ENCODE peak calls at places on chromosomes 4 and X, in six cellular contexts. W, P, O, E, G and D are unnamed samples.

GRCh38 chr4:123096038-123096437 is 173.6 kb upstream of the NUDT6 start:
- DNase-seq in W (no peak), P (no peak), O (no peak), E (peak), G (no peak), D (no peak)

GRCh38 chr4:144985536-144985935 is 112.5 kb downstream of the ANAPC10 start:
- DNase-seq in W (no peak), O (no peak), P (no peak), G (no peak), E (no peak), D (no peak)

GRCh38 chr4:81631958-81632439 is 160.3 kb upstream of the RASGEF1B start:
- DNase-seq in G (no peak), E (peak), W (peak), O (no peak), P (no peak), D (no peak)

GRCh38 chrX:11555759-11556158 is 110.0 kb downstream of the ARHGAP6 start:
- DNase-seq in E (peak), W (no peak), O (no peak), G (no peak), P (no peak), D (no peak)

GRCh38 chrX:41512394-41512793 is 65.3 kb downstream of the NYX start:
- DNase-seq in P (no peak), O (no peak), E (no peak), W (no peak), G (no peak), D (no peak)

GRCh38 chrX:118254611-118255010 is 91.3 kb upstream of the WDR44 start:
- DNase-seq in O (no peak), G (no peak), W (peak), P (no peak), E (peak), D (peak)

GRCh38 chr4:8079031-8079885 is 79.4 kb downstream of the ABLIM2 start:
- DNase-seq in G (no peak), O (no peak), P (no peak), W (peak), E (no peak), D (no peak)

GRCh38 chr4:16264798-16265197 is 38.5 kb upstream of the TAPT1 start:
- DNase-seq in E (peak), G (no peak), O (no peak), W (peak), P (no peak), D (no peak)

GRCh38 chr4:1084796-1085403 is 28.5 kb downstream of the RNF212 start:
- DNase-seq in E (no peak), W (peak), P (no peak), O (no peak), G (no peak), D (no peak)

GRCh38 chrX:134682081-134682480 is 23.8 kb upstream of the PLAC1 start:
- DNase-seq in W (no peak), P (no peak), O (no peak), E (no peak), G (no peak), D (no peak)

GRCh38 chr4:7964459-7964858 is 24.8 kb upstream of the AFAP1 start:
- DNase-seq in W (no peak), P (no peak), O (no peak), E (no peak), G (no peak), D (no peak)

GRCh38 chr4:40699648-40700047 is 50.1 kb upstream of the NSUN7 start:
- DNase-seq in O (no peak), E (peak), W (no peak), P (no peak), G (no peak), D (no peak)

GRCh38 chrX:15600071-15600470 is 689 bp downstream of the ACE2 start:
- DNase-seq in W (no peak), P (no peak), E (no peak), G (no peak), O (no peak), D (no peak)

GRCh38 chr4:73576366-73576765 is 43.9 kb downstream of the RASSF6 start:
- DNase-seq in E (no peak), O (no peak), G (no peak), W (no peak), P (no peak), D (no peak)

GRCh38 chr4:24794916-24795665 is at the start of gene SOD3:
- DNase-seq in E (peak), W (peak), O (peak), P (peak), G (peak), D (no peak)

GRCh38 chr4:153468587-153468986 is 2.4 kb downstream of the TMEM131L start:
- DNase-seq in G (no peak), O (no peak), W (no peak), P (no peak), E (no peak), D (no peak)

GRCh38 chr4:185779520-185779919 is 32.5 kb downstream of the SORBS2 start:
- DNase-seq in W (no peak), P (no peak), G (no peak), E (peak), O (no peak), D (no peak)

GRCh38 chrX:40209951-40210617 is 112.3 kb upstream of the BCOR start:
- DNase-seq in P (no peak), W (no peak), E (no peak), O (no peak), G (no peak), D (no peak)

GRCh38 chr4:48421101-48421500 is 62.0 kb upstream of the SLC10A4 start:
- DNase-seq in E (no peak), G (no peak), W (no peak), P (no peak), O (no peak), D (no peak)

GRCh38 chr4:55308071-55308470 is 38.0 kb upstream of the SRD5A3 start:
- DNase-seq in O (no peak), P (no peak), E (no peak), G (no peak), W (no peak), D (no peak)

GRCh38 chr4:8101213-8101781 is 57.3 kb downstream of the ABLIM2 start:
- DNase-seq in G (peak), E (no peak), W (peak), O (peak), P (no peak), D (no peak)

GRCh38 chrX:57951666-57952319 is 41.5 kb upstream of the ZXDA start:
- DNase-seq in W (no peak), G (no peak), O (no peak), P (no peak), E (no peak), D (no peak)

GRCh38 chr4:130043796-130044195 is 947.8 kb downstream of the C4orf33 start:
- DNase-seq in P (no peak), E (peak), G (no peak), W (peak), O (no peak), D (no peak)

GRCh38 chr4:13328591-13328990 is 155.5 kb downstream of the RAB28 start:
- DNase-seq in W (no peak), O (no peak), E (no peak), P (no peak), G (no peak), D (no peak)

GRCh38 chrX:101736651-101737050 is 77.0 kb upstream of the ARMCX2 start:
- DNase-seq in O (no peak), E (no peak), P (no peak), W (no peak), G (no peak), D (no peak)

GRCh38 chr4:69749771-69750170 is 10.6 kb downstream of the SULT1B1 start:
- DNase-seq in E (peak), P (no peak), O (no peak), W (no peak), G (no peak), D (no peak)

GRCh38 chrX:85243761-85244410 is at the start of the genes SATL1 and ZNF711:
- DNase-seq in O (peak), E (peak), G (peak), P (no peak), W (peak), D (peak)

GRCh38 chrX:40996886-40997530 is 88.2 kb upstream of the USP9X start:
- DNase-seq in W (peak), O (no peak), E (peak), G (no peak), P (no peak), D (no peak)

GRCh38 chrX:84974803-84975202 is 28.9 kb upstream of the APOOL start:
- DNase-seq in E (no peak), P (no peak), W (no peak), O (no peak), G (no peak), D (no peak)

GRCh38 chr4:113153529-113154101 is 104.2 kb downstream of the ANK2 start:
- DNase-seq in E (no peak), O (no peak), W (peak), P (no peak), G (no peak), D (no peak)

GRCh38 chrX:76148753-76149152 is 24.1 kb upstream of the PBDC1 start:
- DNase-seq in G (no peak), O (no peak), W (peak), E (peak), P (no peak), D (peak)

GRCh38 chrX:15146515-15146914 is 123.4 kb downstream of the ASB9 start:
- DNase-seq in P (no peak), O (no peak), W (peak), G (no peak), E (peak), D (peak)

GRCh38 chr4:37546586-37546985 is 139.6 kb downstream of the RELL1 start:
- DNase-seq in P (no peak), G (no peak), O (no peak), E (no peak), W (no peak), D (no peak)

GRCh38 chr4:21130606-21131005 is 430.3 kb downstream of the PACRGL start:
- DNase-seq in O (no peak), W (no peak), P (no peak), E (no peak), G (no peak), D (no peak)

GRCh38 chrX:29687687-29688086 is 527.7 kb upstream of the MAGEB2 start:
- DNase-seq in P (no peak), E (peak), W (peak), O (no peak), G (no peak), D (no peak)

DNA sequence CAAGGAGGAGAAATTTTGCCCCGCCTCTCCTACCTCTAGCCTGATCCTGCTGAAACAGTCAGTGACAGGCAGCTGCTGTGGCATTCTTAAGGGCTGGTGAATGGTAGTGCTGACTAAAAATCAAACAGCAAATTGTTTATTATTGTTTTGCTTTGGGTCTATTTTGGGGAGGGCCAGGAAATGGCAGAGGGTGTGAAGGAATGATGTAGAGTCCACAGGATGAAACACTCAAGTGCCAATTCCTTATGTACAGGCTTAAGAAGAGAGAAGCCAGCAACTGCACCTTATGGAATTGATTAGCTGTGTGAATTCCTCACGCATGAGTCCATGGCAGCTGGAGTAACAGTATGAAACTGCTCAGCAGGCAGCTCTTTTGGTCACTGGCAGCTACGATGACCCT is 39.7 kb downstream of the VEGFC start:
- DNase-seq in E (peak), O (no peak), P (no peak), G (no peak), W (no peak), D (no peak)
- H3K4me3 ChIP-seq in E (no peak), O (no peak), P (no peak), G (no peak), W (no peak), D (no peak)

GRCh38 chr4:159378056-159378616 is 275.3 kb downstream of the RAPGEF2 start:
- DNase-seq in W (no peak), P (no peak), E (no peak), O (no peak), G (no peak), D (no peak)

GRCh38 chr4:159374749-159375535 is 272.1 kb downstream of the RAPGEF2 start:
- DNase-seq in E (no peak), O (no peak), W (no peak), P (no peak), G (no peak), D (no peak)

GRCh38 chr4:159370316-159370715 is 267.4 kb downstream of the RAPGEF2 start:
- DNase-seq in E (no peak), G (no peak), P (no peak), W (no peak), O (no peak), D (no peak)

DNA sequence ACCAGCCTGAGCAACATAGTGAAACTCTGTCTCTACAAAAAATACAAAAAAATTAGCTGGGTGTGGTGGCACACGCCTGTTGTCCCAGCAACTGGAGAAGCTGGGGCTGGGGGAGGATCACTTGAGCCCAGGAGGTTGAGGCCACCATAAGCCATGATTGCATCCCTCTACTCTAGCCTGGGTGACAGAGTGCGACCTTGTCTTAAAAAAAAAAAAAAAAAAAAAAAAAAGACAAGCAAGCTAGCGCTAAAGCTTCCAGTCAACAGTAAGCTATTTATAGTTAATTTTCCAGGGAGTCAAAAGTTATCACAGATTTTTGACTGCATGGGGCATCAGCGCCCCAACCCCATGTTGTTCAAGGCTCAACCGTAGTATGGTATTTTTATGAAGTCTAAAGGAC is 273.4 kb downstream of the RAPGEF2 start:
- DNase-seq in P (no peak), W (no peak), G (no peak), O (no peak), E (no peak), D (no peak)
- H3K27ac ChIP-seq in P (no peak), W (no peak), G (no peak), O (no peak), E (no peak), D (no peak)

DNA sequence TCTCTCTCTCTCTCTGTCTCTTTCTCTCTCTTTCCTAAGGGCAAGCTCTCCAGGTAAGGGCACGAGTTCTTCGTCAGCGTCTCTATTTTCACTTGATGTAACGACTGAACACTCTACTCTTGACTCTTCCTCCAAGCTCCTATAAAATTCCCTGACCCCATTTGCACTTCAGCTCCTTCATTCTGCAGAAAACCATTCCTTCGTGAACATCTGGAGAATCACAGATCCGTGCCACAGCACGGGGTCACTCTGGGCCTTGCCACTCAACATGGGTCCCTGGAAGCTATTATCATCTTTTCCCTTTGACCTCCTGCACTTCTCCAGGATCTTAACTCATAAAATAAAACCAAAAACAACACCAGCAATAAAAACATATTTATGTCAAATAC is 112.0 kb upstream of the LNX1 start:
- DNase-seq in O (no peak), P (no peak), G (no peak), E (no peak), W (no peak), D (no peak)
- H3K4me3 ChIP-seq in O (peak), P (peak), G (no peak), E (peak), W (no peak), D (no peak)

DNA sequence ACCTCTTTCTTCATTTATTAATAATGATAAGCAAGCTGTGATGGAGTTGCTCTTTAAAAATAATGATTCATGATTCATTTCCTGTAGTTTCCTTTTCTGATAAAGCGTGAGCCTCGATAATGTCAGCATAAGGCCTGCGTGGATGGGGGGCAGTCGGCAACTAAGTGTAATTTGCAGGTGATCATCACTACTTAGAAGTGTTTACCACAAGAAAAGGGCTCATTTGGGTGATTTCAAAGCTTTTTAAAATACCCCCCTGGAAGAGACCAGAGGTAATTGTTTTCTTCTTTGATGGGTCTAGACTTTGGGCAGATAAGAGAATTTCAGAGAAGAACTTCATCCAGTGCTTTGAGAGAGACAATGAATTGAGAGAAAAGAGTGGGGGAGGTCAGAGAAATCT is 170.8 kb upstream of the PPP1R2C start:
- DNase-seq in P (no peak), E (no peak), W (no peak), O (no peak), G (no peak), D (no peak)
- H3K27ac ChIP-seq in P (no peak), E (no peak), W (no peak), O (no peak), G (no peak), D (no peak)

DNA sequence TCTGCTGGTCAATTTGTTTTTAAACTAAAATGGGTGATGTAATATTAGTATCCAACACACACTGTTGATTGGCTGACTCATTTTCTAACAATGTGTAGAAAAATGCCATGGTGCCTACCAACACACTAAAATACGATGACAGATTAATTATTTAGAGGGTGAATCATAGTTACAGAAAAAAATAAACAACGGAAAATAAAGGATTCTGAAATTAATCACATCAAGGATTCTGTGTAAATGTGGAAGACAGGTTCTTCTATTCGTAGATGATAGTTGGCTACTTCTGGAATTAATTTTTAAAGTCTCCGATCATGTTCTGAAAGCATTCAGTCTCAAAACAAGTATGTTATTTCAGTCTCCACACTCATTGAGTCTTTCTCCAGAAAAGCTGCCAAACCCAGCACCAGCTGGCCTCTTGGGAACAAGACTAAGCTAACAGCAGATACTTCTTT is 8.2 kb upstream of the IQCM start:
- DNase-seq in W (no peak), E (peak), G (no peak), P (no peak), O (no peak), D (no peak)
- H3K4me3 ChIP-seq in W (no peak), E (no peak), G (no peak), P (no peak), O (no peak), D (no peak)

DNA sequence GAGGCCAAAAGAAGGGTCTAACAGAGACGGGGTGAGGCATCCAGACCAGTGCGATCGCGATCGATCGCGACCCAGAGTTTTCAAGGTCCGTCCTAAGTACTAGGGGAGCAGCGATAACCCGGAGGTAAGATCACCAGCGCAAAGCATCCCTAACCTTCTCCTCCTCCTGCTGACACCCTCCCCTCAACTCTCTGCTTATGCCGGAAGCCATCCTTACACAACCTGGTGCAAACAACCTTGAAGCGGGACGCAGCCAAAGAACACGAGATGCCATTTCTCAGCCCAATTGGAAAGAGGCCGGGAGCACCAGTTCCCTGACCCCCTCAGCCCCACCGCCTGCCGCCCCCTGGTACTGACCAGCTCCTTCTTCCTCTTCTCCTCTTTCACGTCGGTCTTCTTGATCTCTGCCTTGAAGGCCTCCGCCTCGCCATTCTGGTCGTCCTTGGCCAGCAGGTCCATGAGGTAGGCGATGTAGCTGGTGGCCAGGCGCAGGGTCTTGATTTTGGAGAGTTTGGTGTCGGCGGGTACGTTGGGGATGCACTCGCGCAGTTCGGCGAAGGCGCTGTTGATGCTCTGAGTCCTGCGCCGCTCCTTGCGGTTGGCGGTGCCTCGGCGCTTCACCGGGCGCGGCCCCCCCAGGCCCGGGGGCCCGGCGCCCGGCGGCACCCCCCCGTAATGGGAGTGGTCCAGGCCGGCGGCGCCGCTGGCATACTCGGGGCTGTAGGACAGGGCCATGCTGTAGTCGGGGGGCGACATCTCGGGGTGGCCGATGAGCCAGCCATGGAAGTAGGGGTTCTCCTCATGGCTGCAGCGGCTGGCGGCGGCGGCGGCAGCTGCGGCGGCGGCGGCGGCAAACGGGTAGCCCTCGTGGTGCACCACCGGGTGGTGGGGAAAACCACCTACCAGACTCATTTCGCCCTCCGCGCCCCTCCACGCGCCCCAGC is 1.4 kb downstream of the HAND2 start:
- DNase-seq in P (no peak), E (no peak), W (no peak), O (no peak), G (no peak), D (no peak)
- H3K27ac ChIP-seq in P (peak), E (no peak), W (peak), O (no peak), G (no peak), D (no peak)

GRCh38 chrX:65034641-65035450 is 58.6 kb upstream of the ZC4H2 start:
- DNase-seq in W (peak), O (peak), P (peak), G (peak), E (peak), D (peak)
- H3K4me3 ChIP-seq in W (peak), O (peak), P (peak), G (peak), E (peak), D (no peak)